ENCODE peak calls at places on chromosomes 2 and 18, in ten cellular contexts. One of them, this sample, is unnamed.

GRCh38 chr2:189504238-189504637 is 63.0 kb downstream of the WDR75 start:
- DNase-seq in fibroblast of mammary gland: no peak
- DNase-seq in IMR-90: no peak
- DNase-seq in A549: no peak
- DNase-seq in AG04450: no peak
- DNase-seq in nephron progenitor cell: no peak
- DNase-seq in mesothelial cell of epicardium: no peak
- DNase-seq in AG10803: no peak
- DNase-seq in HFF-Myc: no peak
- DNase-seq in neural crest cell: no peak
- DNase-seq in this sample: no peak

GRCh38 chr2:573805-574392 is 103.3 kb downstream of the TMEM18 start:
- DNase-seq in fibroblast of mammary gland: no peak
- DNase-seq in IMR-90: no peak
- DNase-seq in A549: no peak
- DNase-seq in AG04450: no peak
- DNase-seq in nephron progenitor cell: no peak
- DNase-seq in mesothelial cell of epicardium: no peak
- DNase-seq in AG10803: no peak
- DNase-seq in HFF-Myc: no peak
- DNase-seq in neural crest cell: no peak
- DNase-seq in this sample: no peak

GRCh38 chr2:148560501-148560900 is 84.0 kb upstream of the EPC2 start:
- DNase-seq in fibroblast of mammary gland: peak; percentile 3
- DNase-seq in IMR-90: peak; percentile 6
- DNase-seq in A549: no peak
- DNase-seq in AG04450: no peak
- DNase-seq in nephron progenitor cell: no peak
- DNase-seq in mesothelial cell of epicardium: no peak
- DNase-seq in AG10803: peak; percentile 3
- DNase-seq in HFF-Myc: no peak
- DNase-seq in neural crest cell: no peak
- DNase-seq in this sample: peak; percentile 65

GRCh38 chr2:3535794-3536681 is 16.7 kb upstream of the ADI1 start:
- DNase-seq in fibroblast of mammary gland: peak; percentile 94
- DNase-seq in IMR-90: peak; percentile 94
- DNase-seq in A549: peak; percentile 66
- DNase-seq in AG04450: peak; percentile 63
- DNase-seq in nephron progenitor cell: peak; percentile 32
- DNase-seq in mesothelial cell of epicardium: peak; percentile 43
- DNase-seq in AG10803: peak; percentile 83
- DNase-seq in HFF-Myc: peak; percentile 75
- DNase-seq in neural crest cell: no peak
- DNase-seq in this sample: peak; percentile 89

GRCh38 chr2:171317492-171318125 is 116.2 kb downstream of the METTL8 start:
- DNase-seq in fibroblast of mammary gland: no peak
- DNase-seq in IMR-90: no peak
- DNase-seq in A549: no peak
- DNase-seq in AG04450: no peak
- DNase-seq in nephron progenitor cell: no peak
- DNase-seq in mesothelial cell of epicardium: no peak
- DNase-seq in AG10803: no peak
- DNase-seq in HFF-Myc: no peak
- DNase-seq in neural crest cell: no peak
- DNase-seq in this sample: no peak

GRCh38 chr2:239311132-239312040 is 89.4 kb downstream of the HDAC4 start:
- DNase-seq in fibroblast of mammary gland: peak; percentile 36
- DNase-seq in IMR-90: no peak
- DNase-seq in A549: no peak
- DNase-seq in AG04450: no peak
- DNase-seq in nephron progenitor cell: no peak
- DNase-seq in mesothelial cell of epicardium: no peak
- DNase-seq in AG10803: peak; percentile 87
- DNase-seq in HFF-Myc: no peak
- DNase-seq in neural crest cell: no peak
- DNase-seq in this sample: no peak

GRCh38 chr2:137944714-137945113 is 19.6 kb upstream of the HNMT start:
- DNase-seq in fibroblast of mammary gland: no peak
- DNase-seq in IMR-90: no peak
- DNase-seq in A549: peak; percentile 19
- DNase-seq in AG04450: no peak
- DNase-seq in nephron progenitor cell: no peak
- DNase-seq in mesothelial cell of epicardium: no peak
- DNase-seq in AG10803: no peak
- DNase-seq in HFF-Myc: no peak
- DNase-seq in neural crest cell: no peak
- DNase-seq in this sample: no peak

GRCh38 chr18:35672897-35673296 is 91.4 kb downstream of the GALNT1 start:
- DNase-seq in fibroblast of mammary gland: peak; percentile 64
- DNase-seq in IMR-90: peak; percentile 77
- DNase-seq in A549: no peak
- DNase-seq in AG04450: peak; percentile 3
- DNase-seq in nephron progenitor cell: no peak
- DNase-seq in mesothelial cell of epicardium: no peak
- DNase-seq in AG10803: no peak
- DNase-seq in HFF-Myc: no peak
- DNase-seq in neural crest cell: no peak
- DNase-seq in this sample: no peak

GRCh38 chr2:177291701-177292100 is 27.2 kb upstream of the NFE2L2 start:
- DNase-seq in fibroblast of mammary gland: no peak
- DNase-seq in IMR-90: no peak
- DNase-seq in A549: no peak
- DNase-seq in AG04450: no peak
- DNase-seq in nephron progenitor cell: no peak
- DNase-seq in mesothelial cell of epicardium: no peak
- DNase-seq in AG10803: no peak
- DNase-seq in HFF-Myc: no peak
- DNase-seq in neural crest cell: no peak
- DNase-seq in this sample: no peak

GRCh38 chr2:120620025-120620793 is 115.5 kb upstream of the GLI2 start:
- DNase-seq in fibroblast of mammary gland: peak; percentile 75
- DNase-seq in IMR-90: peak; percentile 57
- DNase-seq in A549: peak; percentile 17
- DNase-seq in AG04450: no peak
- DNase-seq in nephron progenitor cell: no peak
- DNase-seq in mesothelial cell of epicardium: no peak
- DNase-seq in AG10803: peak; percentile 62
- DNase-seq in HFF-Myc: peak; percentile 21
- DNase-seq in neural crest cell: no peak
- DNase-seq in this sample: peak; percentile 73

GRCh38 chr18:73891572-73892421 is 255.8 kb downstream of the FBXO15 start:
- DNase-seq in fibroblast of mammary gland: peak; percentile 2
- DNase-seq in IMR-90: no peak
- DNase-seq in A549: no peak
- DNase-seq in AG04450: no peak
- DNase-seq in nephron progenitor cell: peak; percentile 65
- DNase-seq in mesothelial cell of epicardium: no peak
- DNase-seq in AG10803: no peak
- DNase-seq in HFF-Myc: no peak
- DNase-seq in neural crest cell: no peak
- DNase-seq in this sample: no peak
- TF ChIP-seq CTCF in fibroblast of mammary gland: no peak
- TF ChIP-seq CTCF in IMR-90: no peak
- TF ChIP-seq CTCF in A549: no peak
- TF ChIP-seq CTCF in AG04450: peak; percentile 13
- TF ChIP-seq CTCF in nephron progenitor cell: peak; percentile 36
- TF ChIP-seq CTCF in mesothelial cell of epicardium: peak; percentile 33
- TF ChIP-seq CTCF in AG10803: peak; percentile 1
- TF ChIP-seq CTCF in HFF-Myc: no peak
- TF ChIP-seq CTCF in neural crest cell: peak; percentile 41
- TF ChIP-seq CTCF in this sample: no peak

GRCh38 chr2:17476820-17477219 is 41.4 kb downstream of the RAD51AP2 start:
- DNase-seq in fibroblast of mammary gland: no peak
- DNase-seq in IMR-90: no peak
- DNase-seq in A549: no peak
- DNase-seq in AG04450: no peak
- DNase-seq in nephron progenitor cell: no peak
- DNase-seq in mesothelial cell of epicardium: no peak
- DNase-seq in AG10803: no peak
- DNase-seq in HFF-Myc: no peak
- DNase-seq in neural crest cell: no peak
- DNase-seq in this sample: peak; percentile 3

GRCh38 chr2:17475285-17475684 is 43.0 kb downstream of the RAD51AP2 start:
- DNase-seq in fibroblast of mammary gland: peak; percentile 6
- DNase-seq in IMR-90: no peak
- DNase-seq in A549: no peak
- DNase-seq in AG04450: no peak
- DNase-seq in nephron progenitor cell: no peak
- DNase-seq in mesothelial cell of epicardium: no peak
- DNase-seq in AG10803: no peak
- DNase-seq in HFF-Myc: no peak
- DNase-seq in neural crest cell: no peak
- DNase-seq in this sample: no peak

GRCh38 chr2:17471979-17472378 is 46.3 kb downstream of the RAD51AP2 start:
- DNase-seq in fibroblast of mammary gland: no peak
- DNase-seq in IMR-90: no peak
- DNase-seq in A549: no peak
- DNase-seq in AG04450: no peak
- DNase-seq in nephron progenitor cell: no peak
- DNase-seq in mesothelial cell of epicardium: no peak
- DNase-seq in AG10803: no peak
- DNase-seq in HFF-Myc: no peak
- DNase-seq in neural crest cell: no peak
- DNase-seq in this sample: no peak

GRCh38 chr2:17476060-17476459 is 42.2 kb downstream of the RAD51AP2 start:
- DNase-seq in fibroblast of mammary gland: no peak
- DNase-seq in IMR-90: no peak
- DNase-seq in A549: no peak
- DNase-seq in AG04450: no peak
- DNase-seq in nephron progenitor cell: no peak
- DNase-seq in mesothelial cell of epicardium: no peak
- DNase-seq in AG10803: no peak
- DNase-seq in HFF-Myc: no peak
- DNase-seq in neural crest cell: no peak
- DNase-seq in this sample: no peak

GRCh38 chr2:17470855-17471641 is 47.2 kb downstream of the RAD51AP2 start:
- DNase-seq in fibroblast of mammary gland: peak; percentile 51
- DNase-seq in IMR-90: peak; percentile 40
- DNase-seq in A549: peak; percentile 32
- DNase-seq in AG04450: peak; percentile 30
- DNase-seq in nephron progenitor cell: peak; percentile 4
- DNase-seq in mesothelial cell of epicardium: no peak
- DNase-seq in AG10803: peak; percentile 0
- DNase-seq in HFF-Myc: no peak
- DNase-seq in neural crest cell: no peak
- DNase-seq in this sample: peak; percentile 59
- TF ChIP-seq CTCF in fibroblast of mammary gland: peak; percentile 53
- TF ChIP-seq CTCF in IMR-90: peak; percentile 45
- TF ChIP-seq CTCF in A549: peak; percentile 24
- TF ChIP-seq CTCF in AG04450: peak; percentile 60
- TF ChIP-seq CTCF in nephron progenitor cell: peak; percentile 30
- TF ChIP-seq CTCF in mesothelial cell of epicardium: no peak
- TF ChIP-seq CTCF in AG10803: peak; percentile 34
- TF ChIP-seq CTCF in HFF-Myc: peak; percentile 40
- TF ChIP-seq CTCF in neural crest cell: peak; percentile 63
- TF ChIP-seq CTCF in this sample: peak; percentile 53

GRCh38 chr2:36695746-36696415 is 626 bp upstream of the VIT start:
- DNase-seq in fibroblast of mammary gland: peak; percentile 85
- DNase-seq in IMR-90: peak; percentile 73
- DNase-seq in A549: peak; percentile 45
- DNase-seq in AG04450: no peak
- DNase-seq in nephron progenitor cell: no peak
- DNase-seq in mesothelial cell of epicardium: no peak
- DNase-seq in AG10803: peak; percentile 78
- DNase-seq in HFF-Myc: peak; percentile 31
- DNase-seq in neural crest cell: no peak
- DNase-seq in this sample: peak; percentile 69
- TF ChIP-seq CTCF in fibroblast of mammary gland: peak; percentile 66
- TF ChIP-seq CTCF in IMR-90: peak; percentile 11
- TF ChIP-seq CTCF in A549: no peak
- TF ChIP-seq CTCF in AG04450: peak; percentile 47
- TF ChIP-seq CTCF in nephron progenitor cell: no peak
- TF ChIP-seq CTCF in mesothelial cell of epicardium: no peak
- TF ChIP-seq CTCF in AG10803: peak; percentile 80
- TF ChIP-seq CTCF in HFF-Myc: peak; percentile 62
- TF ChIP-seq CTCF in neural crest cell: no peak
- TF ChIP-seq CTCF in this sample: peak; percentile 63

GRCh38 chr18:42404151-42404550 is 449.1 kb downstream of the PIK3C3 start:
- DNase-seq in fibroblast of mammary gland: no peak
- DNase-seq in IMR-90: no peak
- DNase-seq in A549: no peak
- DNase-seq in AG04450: no peak
- DNase-seq in nephron progenitor cell: no peak
- DNase-seq in mesothelial cell of epicardium: no peak
- DNase-seq in AG10803: no peak
- DNase-seq in HFF-Myc: no peak
- DNase-seq in neural crest cell: no peak
- DNase-seq in this sample: no peak

GRCh38 chr18:42401131-42401673 is 446.2 kb downstream of the PIK3C3 start:
- DNase-seq in fibroblast of mammary gland: no peak
- DNase-seq in IMR-90: no peak
- DNase-seq in A549: no peak
- DNase-seq in AG04450: no peak
- DNase-seq in nephron progenitor cell: no peak
- DNase-seq in mesothelial cell of epicardium: no peak
- DNase-seq in AG10803: no peak
- DNase-seq in HFF-Myc: no peak
- DNase-seq in neural crest cell: no peak
- DNase-seq in this sample: no peak
- TF ChIP-seq CTCF in fibroblast of mammary gland: no peak
- TF ChIP-seq CTCF in IMR-90: no peak
- TF ChIP-seq CTCF in A549: no peak
- TF ChIP-seq CTCF in AG04450: no peak
- TF ChIP-seq CTCF in nephron progenitor cell: no peak
- TF ChIP-seq CTCF in mesothelial cell of epicardium: no peak
- TF ChIP-seq CTCF in AG10803: no peak
- TF ChIP-seq CTCF in HFF-Myc: no peak
- TF ChIP-seq CTCF in neural crest cell: peak; percentile 29
- TF ChIP-seq CTCF in this sample: peak; percentile 28

DNA sequence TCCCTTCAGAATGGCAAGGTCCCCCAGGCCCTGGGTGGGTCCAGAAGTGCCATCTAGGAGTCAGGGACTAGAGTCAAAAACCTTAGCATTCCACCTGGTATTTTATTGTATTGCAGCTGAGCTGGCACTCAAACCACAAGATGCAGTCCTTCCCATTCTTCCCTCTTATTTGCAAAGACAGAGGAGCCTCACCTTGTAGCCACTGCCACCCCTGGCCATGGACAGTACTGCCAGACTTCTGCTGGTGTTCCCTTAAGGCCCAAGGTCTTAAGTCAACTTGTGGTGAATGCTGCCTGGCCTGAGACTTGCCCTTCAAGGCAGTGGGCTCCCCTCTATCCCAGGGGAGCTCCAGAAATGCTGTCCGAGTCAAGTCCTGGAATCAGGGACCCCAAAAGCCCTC is 6.9 kb downstream of the UGT1A10 start:
- DNase-seq in fibroblast of mammary gland: peak; percentile 8
- DNase-seq in IMR-90: no peak
- DNase-seq in A549: peak; percentile 64
- DNase-seq in AG04450: no peak
- DNase-seq in nephron progenitor cell: no peak
- DNase-seq in mesothelial cell of epicardium: no peak
- DNase-seq in AG10803: peak; percentile 0
- DNase-seq in HFF-Myc: no peak
- DNase-seq in neural crest cell: no peak
- DNase-seq in this sample: peak; percentile 2
- TF ChIP-seq CTCF in fibroblast of mammary gland: peak; percentile 7
- TF ChIP-seq CTCF in IMR-90: peak; percentile 10
- TF ChIP-seq CTCF in A549: no peak
- TF ChIP-seq CTCF in AG04450: peak; percentile 34
- TF ChIP-seq CTCF in nephron progenitor cell: no peak
- TF ChIP-seq CTCF in mesothelial cell of epicardium: no peak
- TF ChIP-seq CTCF in AG10803: peak; percentile 11
- TF ChIP-seq CTCF in HFF-Myc: no peak
- TF ChIP-seq CTCF in neural crest cell: peak; percentile 14
- TF ChIP-seq CTCF in this sample: peak; percentile 14